ENCODE peak calls at places on chromosomes 5 and 9, in nine cellular contexts. E is WTC11, Y is HFFc6, H is IMR-90, G is breast epithelium, U is lung, M is heart right ventricle, V is astrocyte, I is progenitor cell of endocrine pancreas. K is an unnamed sample.
A peak's percentile ranks its signal among the peaks of the same experiment; 100 is the strongest.

GRCh38 chr5:107306597-107306996 is 364.1 kb downstream of the EFNA5 start:
- DNase-seq in E (no peak), Y (no peak), H (no peak), G (no peak), U (no peak), M (no peak), V (no peak), I (no peak), K (no peak)

GRCh38 chr9:35756743-35757526 is 2.9 kb upstream of the MSMP start:
- DNase-seq in E (peak; percentile 81), Y (no peak), H (no peak), G (peak; percentile 66), U (peak; percentile 77), M (peak; percentile 76), V (no peak), I (peak; percentile 62), K (peak; percentile 62)

GRCh38 chr5:156815988-156816599 is 34.0 kb upstream of the PPP1R2B start:
- DNase-seq in E (peak; percentile 43), Y (peak; percentile 4), H (peak; percentile 42), G (no peak), U (no peak), M (no peak), V (peak; percentile 2), I (no peak), K (peak; percentile 43)

GRCh38 chr5:6452622-6453504 is 4.2 kb downstream of the UBE2QL1 start:
- DNase-seq in E (no peak), Y (no peak), H (no peak), G (no peak), U (no peak), M (no peak), V (no peak), I (no peak), K (no peak)

GRCh38 chr5:66697796-66698564 is 101.8 kb downstream of the MAST4 start:
- DNase-seq in E (no peak), Y (no peak), H (no peak), G (no peak), U (no peak), M (no peak), V (no peak), I (no peak), K (no peak)

GRCh38 chr5:16669776-16670175 is 53.0 kb upstream of the RETREG1 start:
- DNase-seq in E (no peak), Y (peak; percentile 62), H (peak; percentile 92), G (no peak), U (no peak), M (no peak), V (peak; percentile 76), I (no peak), K (no peak)

GRCh38 chr5:138884094-138884493 is 9.0 kb upstream of the LRRTM2 start:
- DNase-seq in E (no peak), Y (no peak), H (no peak), G (no peak), U (no peak), M (no peak), V (no peak), I (no peak), K (no peak)

GRCh38 chr9:385818-386398 is 171.2 kb downstream of the DOCK8 start:
- DNase-seq in E (peak; percentile 62), Y (peak; percentile 39), H (peak; percentile 52), G (no peak), U (peak; percentile 42), M (no peak), V (peak; percentile 22), I (peak; percentile 37), K (peak; percentile 64)

GRCh38 chr5:141182248-141182647 is at the start of gene PCDHB16:
- DNase-seq in E (peak; percentile 78), Y (peak; percentile 62), H (peak; percentile 32), G (no peak), U (no peak), M (peak; percentile 38), V (peak; percentile 3), I (no peak), K (peak; percentile 60)

GRCh38 chr5:94505327-94506080 is 112.9 kb downstream of the KIAA0825 start:
- DNase-seq in E (no peak), Y (no peak), H (no peak), G (no peak), U (no peak), M (no peak), V (no peak), I (no peak), K (no peak)

GRCh38 chr9:127388856-127389238 is 8.1 kb upstream of the SLC2A8 start:
- DNase-seq in E (no peak), Y (no peak), H (no peak), G (no peak), U (no peak), M (no peak), V (no peak), I (no peak), K (no peak)

GRCh38 chr5:126124706-126125345 is 298.4 kb upstream of the GRAMD2B start:
- DNase-seq in E (no peak), Y (no peak), H (peak; percentile 64), G (no peak), U (no peak), M (no peak), V (peak; percentile 78), I (no peak), K (no peak)

GRCh38 chr5:139677404-139678282 is 29.5 kb downstream of the CXXC5 start:
- DNase-seq in E (peak; percentile 50), Y (no peak), H (no peak), G (no peak), U (no peak), M (peak; percentile 62), V (no peak), I (peak; percentile 65), K (no peak)

GRCh38 chr9:72751541-72751940 is 201.3 kb downstream of the ALDH1A1 start:
- DNase-seq in E (no peak), Y (no peak), H (no peak), G (no peak), U (no peak), M (no peak), V (no peak), I (no peak), K (no peak)

GRCh38 chr9:72755836-72756235 is 197.0 kb downstream of the ALDH1A1 start:
- DNase-seq in E (no peak), Y (no peak), H (no peak), G (no peak), U (no peak), M (no peak), V (no peak), I (no peak), K (no peak)

GRCh38 chr9:72758944-72759343 is 193.9 kb downstream of the ALDH1A1 start:
- DNase-seq in E (no peak), Y (no peak), H (no peak), G (no peak), U (no peak), M (no peak), V (no peak), I (no peak), K (no peak)

GRCh38 chr9:72749276-72749675 is 203.6 kb downstream of the ALDH1A1 start:
- DNase-seq in E (no peak), Y (no peak), H (no peak), G (no peak), U (no peak), M (no peak), V (no peak), I (no peak), K (no peak)

DNA sequence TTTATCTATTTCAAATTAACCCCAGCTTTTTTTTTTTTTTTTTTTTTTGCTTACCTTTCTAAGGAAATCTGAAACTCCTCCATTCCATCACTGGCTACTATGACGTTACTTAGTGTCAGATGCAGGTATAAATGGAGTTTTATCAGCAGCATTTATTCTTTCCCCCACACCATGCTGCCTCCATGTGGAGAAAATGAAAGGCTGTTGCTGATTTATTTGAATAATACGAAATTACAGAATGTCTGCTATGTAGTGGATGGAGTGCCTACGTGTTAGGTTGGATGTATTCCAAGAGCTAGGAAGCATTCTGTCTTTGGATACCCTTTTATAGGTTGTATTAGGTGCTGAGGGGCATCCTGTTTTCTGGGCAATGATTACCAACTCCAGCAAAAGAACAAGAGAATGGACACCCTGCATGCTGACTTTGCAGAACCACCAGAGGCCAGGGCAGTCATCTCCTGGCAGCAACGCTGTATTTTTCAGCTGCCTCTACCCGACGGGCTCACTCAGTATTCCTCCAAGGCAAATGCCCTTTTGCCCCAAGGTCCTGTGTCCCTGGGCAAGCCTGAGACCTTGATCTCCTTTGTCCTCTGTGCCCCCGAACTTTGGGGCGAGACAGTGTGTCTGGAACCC is 199.5 kb downstream of the ALDH1A1 start:
- DNase-seq in E (no peak), Y (peak; percentile 20), H (peak; percentile 31), G (no peak), U (no peak), M (no peak), V (peak; percentile 21), I (no peak), K (no peak)
- TF ChIP-seq CTCF in E (no peak), Y (peak; percentile 69), H (peak; percentile 64), G (no peak), U (no peak), M (peak; percentile 22), V (peak; percentile 46), I (no peak), K (no peak)

GRCh38 chr9:1619915-1620705 is 395.0 kb upstream of the SMARCA2 start:
- DNase-seq in E (no peak), Y (no peak), H (no peak), G (no peak), U (no peak), M (no peak), V (no peak), I (no peak), K (no peak)
- TF ChIP-seq CTCF in E (no peak), Y (peak; percentile 53), H (no peak), G (no peak), U (no peak), M (peak; percentile 28), V (no peak), I (peak; percentile 49), K (peak; percentile 18)

GRCh38 chr5:170429014-170429413 is 39.8 kb upstream of the KCNMB1 start:
- DNase-seq in E (no peak), Y (no peak), H (no peak), G (no peak), U (no peak), M (no peak), V (no peak), I (no peak), K (no peak)

GRCh38 chr5:170424629-170425028 is 35.5 kb upstream of the KCNMB1 start:
- DNase-seq in E (no peak), Y (no peak), H (no peak), G (no peak), U (no peak), M (no peak), V (no peak), I (no peak), K (no peak)

GRCh38 chr5:170427672-170428236 is 38.6 kb upstream of the KCNMB1 start:
- DNase-seq in E (no peak), Y (no peak), H (no peak), G (no peak), U (no peak), M (peak; percentile 72), V (no peak), I (no peak), K (no peak)

GRCh38 chr5:170426786-170427185 is 37.6 kb upstream of the KCNMB1 start:
- DNase-seq in E (no peak), Y (no peak), H (no peak), G (no peak), U (no peak), M (no peak), V (no peak), I (no peak), K (no peak)

GRCh38 chr5:170426149-170426767 is 37.1 kb upstream of the KCNMB1 start:
- DNase-seq in E (no peak), Y (no peak), H (no peak), G (no peak), U (no peak), M (no peak), V (no peak), I (no peak), K (no peak)
- TF ChIP-seq CTCF in E (no peak), Y (no peak), H (no peak), G (no peak), U (no peak), M (no peak), V (no peak), I (no peak), K (no peak)

GRCh38 chr9:108813951-108814601 is 41.7 kb downstream of the ACTL7B start:
- DNase-seq in E (no peak), Y (no peak), H (no peak), G (no peak), U (no peak), M (no peak), V (peak; percentile 26), I (no peak), K (peak; percentile 17)
- TF ChIP-seq CTCF in E (no peak), Y (peak; percentile 44), H (no peak), G (no peak), U (no peak), M (peak; percentile 57), V (peak; percentile 82), I (no peak), K (no peak)

K was measured in endothelial cell.